ENCODE peak calls at places on chromosomes 4 and X, in seven cellular contexts. Q, E, X, D, W, A and O are unnamed samples.
A peak's percentile ranks its signal among the peaks of the same experiment; 100 is the strongest.

GRCh38 chr4:124060261-124060918 is 652.1 kb downstream of the ANKRD50 start:
- DNase-seq in W (no peak), D (no peak), X (no peak), Q (peak; percentile 50), A (peak; percentile 34), E (no peak), O (peak; percentile 92)

GRCh38 chr4:176778063-176778462 is 14.7 kb downstream of the VEGFC start:
- DNase-seq in D (no peak), X (no peak), Q (peak; percentile 82), E (no peak), W (no peak), A (no peak), O (no peak)

GRCh38 chr4:89469930-89470375 is 162.4 kb upstream of the GPRIN3 start:
- DNase-seq in D (no peak), E (no peak), W (no peak), Q (peak; percentile 97), X (no peak), A (no peak), O (peak; percentile 93)

GRCh38 chr4:141503260-141503659 is 133.1 kb upstream of the IL15 start:
- DNase-seq in D (no peak), W (no peak), E (no peak), A (no peak), X (no peak), Q (no peak), O (no peak)

GRCh38 chr4:142379277-142380051 is 466.6 kb downstream of the INPP4B start:
- DNase-seq in E (no peak), Q (peak; percentile 82), A (no peak), W (no peak), D (no peak), X (no peak), O (peak; percentile 87)

GRCh38 chr4:2787230-2788100 is 5.4 kb upstream of the SH3BP2 start:
- DNase-seq in A (no peak), E (peak; percentile 75), Q (no peak), D (no peak), W (peak; percentile 57), X (no peak), O (no peak)

GRCh38 chr4:104795264-104795934 is 300.7 kb upstream of the CXXC4 start:
- DNase-seq in X (no peak), E (no peak), D (no peak), W (no peak), Q (no peak), A (no peak), O (no peak)

GRCh38 chr4:8616831-8617230 is 24.3 kb downstream of the CPZ start:
- DNase-seq in W (peak; percentile 38), Q (no peak), A (no peak), D (no peak), X (no peak), E (peak; percentile 54), O (no peak)

GRCh38 chrX:133921764-133922389 is 63.5 kb downstream of the GPC3 start:
- DNase-seq in X (peak; percentile 12), Q (peak; percentile 13), E (no peak), D (peak; percentile 78), A (peak; percentile 64), W (peak; percentile 78), O (peak; percentile 11)

GRCh38 chrX:43148305-43148704 is 370.3 kb upstream of the PPP1R2C start:
- DNase-seq in E (no peak), W (no peak), X (no peak), A (no peak), D (no peak), Q (no peak), O (no peak)

GRCh38 chr4:186724861-186725419 is 1.3 kb upstream of the FAT1 start:
- DNase-seq in A (peak; percentile 23), W (no peak), E (no peak), X (no peak), Q (peak; percentile 46), D (peak; percentile 50), O (no peak)

GRCh38 chrX:6226646-6227444 is 1.8 kb downstream of the NLGN4X start:
- DNase-seq in W (peak; percentile 60), X (no peak), D (peak; percentile 48), E (no peak), Q (no peak), A (peak; percentile 53), O (no peak)

GRCh38 chr4:78776031-78776728 is at the start of gene BMP2K:
- DNase-seq in X (no peak), D (peak; percentile 94), A (peak; percentile 90), E (peak; percentile 90), Q (peak; percentile 73), W (peak; percentile 92), O (no peak)

GRCh38 chrX:31319586-31319985 is 247.7 kb upstream of the FTHL17 start:
- DNase-seq in Q (no peak), W (no peak), X (no peak), E (no peak), A (no peak), D (no peak), O (no peak)

GRCh38 chr4:1336079-1336478 is 10.9 kb upstream of the UVSSA start:
- DNase-seq in X (no peak), Q (peak; percentile 69), A (no peak), W (no peak), D (no peak), E (no peak), O (no peak)

GRCh38 chr4:69038582-69038981 is 57.7 kb upstream of the UGT2B7 start:
- DNase-seq in E (no peak), X (no peak), D (no peak), A (no peak), Q (no peak), W (no peak), O (no peak)

GRCh38 chrX:78946178-78946896 is 1.1 kb downstream of the P2RY10 start:
- DNase-seq in A (no peak), E (no peak), X (no peak), Q (no peak), W (no peak), D (no peak), O (no peak)

GRCh38 chrX:78950157-78950556 is 5.0 kb downstream of the P2RY10 start:
- DNase-seq in E (no peak), Q (no peak), A (no peak), W (no peak), X (no peak), D (no peak), O (no peak)

GRCh38 chrX:78945186-78945912 is at the start of gene P2RY10:
- DNase-seq in X (no peak), W (no peak), Q (no peak), D (no peak), A (no peak), E (no peak), O (no peak)

GRCh38 chrX:78944351-78944750 is 840 bp upstream of the P2RY10 start:
- DNase-seq in Q (no peak), W (no peak), A (no peak), X (no peak), E (no peak), D (no peak), O (no peak)
- H3K4me3 ChIP-seq in Q (no peak overlapping the region), W (no peak overlapping the region), A (no peak overlapping the region), X (no peak overlapping the region), E (no peak overlapping the region), D (no peak overlapping the region), O (no peak overlapping the region)

DNA sequence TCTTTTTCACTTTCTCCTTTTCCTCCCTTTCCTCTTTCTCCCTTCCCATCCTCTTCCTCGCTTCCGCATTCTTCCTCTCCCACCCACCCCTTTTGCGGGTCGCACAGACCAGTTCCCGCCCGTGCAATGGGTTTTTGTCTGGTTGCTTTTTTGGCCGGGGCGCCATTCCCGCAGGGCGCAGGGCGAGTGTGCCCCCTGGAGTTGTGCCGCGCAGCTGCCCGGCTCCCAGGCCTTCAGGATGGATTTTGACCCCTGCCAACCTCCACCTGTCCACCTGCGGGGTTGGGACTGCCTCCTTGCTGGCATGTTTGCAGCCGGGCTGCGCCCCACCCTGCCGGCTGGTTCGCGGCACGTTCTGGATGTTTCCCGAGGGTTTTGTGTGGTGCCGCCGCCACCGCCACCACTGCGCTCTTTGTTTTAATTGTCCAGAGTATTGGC is 578 bp upstream of the SEL1L3 start:
- DNase-seq in W (peak; percentile 86), E (no peak), Q (no peak), X (no peak), D (peak; percentile 47), A (peak; percentile 2), O (no peak)
- TF ChIP-seq CTCF in W (no peak), E (peak; percentile 15), Q (no peak), X (peak; percentile 27), D (peak; percentile 64), A (peak; percentile 41), O (peak; percentile 27)

DNA sequence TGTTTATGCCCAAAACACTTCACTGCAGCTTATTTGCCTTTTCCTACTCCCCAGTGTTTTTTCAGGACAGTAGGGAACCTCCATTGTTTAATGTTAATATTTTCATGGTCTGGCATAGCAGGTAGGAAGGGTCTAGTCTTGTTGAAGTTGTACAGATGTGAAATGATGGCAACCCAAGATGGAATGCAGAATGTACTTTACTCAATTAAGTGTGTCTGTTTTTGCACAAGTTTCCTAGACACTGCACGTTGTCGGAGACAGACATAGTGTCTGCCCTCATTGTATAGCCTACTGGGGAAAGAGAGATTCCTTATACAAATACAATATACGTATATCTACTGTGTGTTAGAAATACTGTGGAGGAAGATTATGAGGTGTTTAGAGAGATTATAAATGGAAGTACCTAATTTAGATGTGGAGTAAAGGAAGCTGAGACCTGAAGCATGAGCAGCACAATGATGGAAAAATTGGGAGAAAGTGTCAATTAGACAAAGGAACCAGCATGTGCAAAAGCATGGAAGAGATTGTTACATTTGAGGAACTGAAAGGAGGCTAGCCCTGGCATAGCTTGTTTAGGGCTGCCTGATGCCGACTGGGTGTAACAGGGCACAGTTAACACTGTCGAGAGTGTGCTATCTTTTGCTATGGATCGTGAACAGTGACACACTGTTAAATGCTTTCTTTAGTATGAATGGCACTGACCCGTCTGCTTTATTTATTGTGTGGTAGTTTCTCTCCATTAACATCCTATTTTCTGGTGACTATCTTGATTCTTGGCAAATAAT is 18.4 kb downstream of the CPEB2 start:
- DNase-seq in X (no peak), E (no peak), A (no peak), Q (no peak), W (no peak), D (no peak), O (no peak)
- H3K4me3 ChIP-seq in X (no peak overlapping the region), E (no peak overlapping the region), A (no peak overlapping the region), Q (no peak overlapping the region), W (no peak overlapping the region), D (no peak overlapping the region), O (no peak overlapping the region)

GRCh38 chr4:164937576-164938270 is 39.7 kb downstream of the TRIM61 start:
- DNase-seq in W (no peak), A (peak; percentile 11), Q (peak; percentile 50), D (peak; percentile 61), E (no peak), X (no peak), O (no peak)
- TF ChIP-seq CTCF in W (no peak), A (peak; percentile 15), Q (peak; percentile 10), D (peak; percentile 33), E (no peak), X (peak; percentile 19), O (peak; percentile 22)